ENCODE peak calls at places on chromosomes 16 and 17, in six cellular contexts. One of them, this sample, is unnamed.

GRCh38 chr17:61400786-61401279 is 1.2 kb downstream of the TBX2 start:
- DNase-seq in IMR-90: no peak
- DNase-seq in heart right ventricle: no peak
- DNase-seq in spleen: no peak
- DNase-seq in Panc1: no peak
- DNase-seq in HL-60: no peak
- DNase-seq in this sample: no peak

GRCh38 chr16:68718596-68718995 is 18.5 kb upstream of the CDH1 start:
- DNase-seq in spleen: no peak
- DNase-seq in IMR-90: no peak
- DNase-seq in Panc1: no peak
- DNase-seq in heart right ventricle: no peak
- DNase-seq in HL-60: no peak
- DNase-seq in this sample: no peak

GRCh38 chr16:59632266-59632855 is 898.2 kb upstream of the GOT2 start:
- DNase-seq in Panc1: no peak
- DNase-seq in IMR-90: peak; percentile 68
- DNase-seq in heart right ventricle: no peak
- DNase-seq in HL-60: no peak
- DNase-seq in spleen: no peak
- DNase-seq in this sample: no peak

GRCh38 chr16:86219655-86220445 is 290.5 kb upstream of the FOXF1 start:
- DNase-seq in Panc1: no peak
- DNase-seq in spleen: no peak
- DNase-seq in IMR-90: peak; percentile 73
- DNase-seq in heart right ventricle: no peak
- DNase-seq in HL-60: no peak
- DNase-seq in this sample: no peak

GRCh38 chr16:61194573-61194972 is 841.7 kb downstream of the CDH8 start:
- DNase-seq in Panc1: no peak
- DNase-seq in spleen: no peak
- DNase-seq in IMR-90: no peak
- DNase-seq in HL-60: no peak
- DNase-seq in heart right ventricle: no peak
- DNase-seq in this sample: no peak

GRCh38 chr17:15910791-15911190 is 34.1 kb upstream of the ADORA2B start:
- DNase-seq in heart right ventricle: no peak
- DNase-seq in IMR-90: peak; percentile 36
- DNase-seq in Panc1: no peak
- DNase-seq in HL-60: no peak
- DNase-seq in spleen: no peak
- DNase-seq in this sample: no peak

GRCh38 chr16:88359008-88359407 is 23.8 kb upstream of the ZNF469 start:
- DNase-seq in HL-60: no peak
- DNase-seq in heart right ventricle: no peak
- DNase-seq in IMR-90: no peak
- DNase-seq in spleen: peak; percentile 46
- DNase-seq in Panc1: no peak
- DNase-seq in this sample: no peak

GRCh38 chr16:20853076-20853597 is 46.8 kb downstream of the REXO5 start:
- DNase-seq in Panc1: no peak
- DNase-seq in HL-60: no peak
- DNase-seq in heart right ventricle: no peak
- DNase-seq in spleen: no peak
- DNase-seq in IMR-90: no peak
- DNase-seq in this sample: no peak

GRCh38 chr17:20961551-20961950 is 81.3 kb downstream of the USP22 start:
- DNase-seq in heart right ventricle: no peak
- DNase-seq in spleen: no peak
- DNase-seq in HL-60: no peak
- DNase-seq in Panc1: no peak
- DNase-seq in IMR-90: no peak
- DNase-seq in this sample: no peak

GRCh38 chr16:1903220-1903574 is 15.0 kb downstream of the HS3ST6 start:
- DNase-seq in spleen: no peak
- DNase-seq in heart right ventricle: no peak
- DNase-seq in HL-60: no peak
- DNase-seq in Panc1: no peak
- DNase-seq in IMR-90: no peak
- DNase-seq in this sample: no peak

GRCh38 chr16:634996-635395 is 1.1 kb downstream of the METTL26 start:
- DNase-seq in spleen: peak; percentile 82
- DNase-seq in IMR-90: no peak
- DNase-seq in Panc1: no peak
- DNase-seq in HL-60: no peak
- DNase-seq in heart right ventricle: peak; percentile 6
- DNase-seq in this sample: no peak
- H3K4me3 ChIP-seq in spleen: peak overlapping the region; percentile 76
- H3K4me3 ChIP-seq in IMR-90: peak overlapping the region; percentile 97
- H3K4me3 ChIP-seq in Panc1: peak overlapping the region; percentile 59
- H3K4me3 ChIP-seq in HL-60: peak overlapping the region; percentile 72
- H3K4me3 ChIP-seq in heart right ventricle: peak overlapping the region; percentile 78
- H3K4me3 ChIP-seq in this sample: peak overlapping the region; percentile 93

DNA sequence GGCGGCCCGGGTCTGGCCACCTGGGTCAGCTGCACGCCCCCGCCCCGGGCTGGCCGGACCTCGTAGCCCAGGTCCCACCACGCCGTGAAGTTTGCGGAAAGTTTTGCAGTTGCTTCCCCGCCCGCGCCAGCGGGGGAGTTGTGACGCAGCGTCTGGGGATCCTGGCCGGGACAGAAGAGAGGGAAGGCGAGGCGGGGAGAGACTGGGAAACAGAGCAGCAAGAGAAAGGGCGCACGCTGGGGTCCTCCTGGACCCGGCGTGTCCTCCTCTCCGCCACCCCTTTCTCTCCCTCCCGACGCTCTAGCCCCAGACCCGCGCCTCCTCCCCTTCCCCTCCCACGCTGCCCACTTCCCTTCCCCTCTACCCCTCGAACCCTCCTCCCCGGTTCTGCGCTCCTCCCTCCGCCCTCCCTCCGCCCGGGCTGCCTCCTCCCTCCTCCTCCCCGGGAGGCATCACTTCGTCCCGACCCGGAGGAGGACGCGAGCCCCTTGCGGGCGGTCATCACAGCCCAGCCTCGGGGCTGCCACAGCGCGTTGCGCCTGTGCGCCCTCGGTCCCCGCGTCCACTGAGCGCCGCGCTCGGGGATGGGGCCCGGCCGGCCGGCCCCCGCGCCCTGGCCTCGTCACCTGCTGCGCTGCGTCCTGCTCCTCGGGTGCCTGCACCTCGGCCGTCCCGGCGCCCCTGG is at the start of gene MRC2:
- DNase-seq in Panc1: no peak
- DNase-seq in HL-60: peak; percentile 84
- DNase-seq in spleen: no peak
- DNase-seq in heart right ventricle: peak; percentile 77
- DNase-seq in IMR-90: peak; percentile 82
- DNase-seq in this sample: no peak
- H3K27me3 ChIP-seq in Panc1: no peaks in the 10 kb centered on the region
- H3K27me3 ChIP-seq in HL-60: no peaks in the 10 kb centered on the region
- H3K27me3 ChIP-seq in spleen: peaks cover 24% of the 10 kb centered on the region
- H3K27me3 ChIP-seq in heart right ventricle: peaks cover 51% of the 10 kb centered on the region
- H3K27me3 ChIP-seq in IMR-90: no peaks in the 10 kb centered on the region
- H3K27me3 ChIP-seq in this sample: no peaks in the 10 kb centered on the region

GRCh38 chr17:74860229-74860998 is 729 bp upstream of the GRIN2C start:
- DNase-seq in heart right ventricle: no peak
- DNase-seq in HL-60: no peak
- DNase-seq in IMR-90: no peak
- DNase-seq in Panc1: no peak
- DNase-seq in spleen: no peak
- DNase-seq in this sample: no peak
- H3K4me3 ChIP-seq in heart right ventricle: peak overlapping the region; percentile 49
- H3K4me3 ChIP-seq in HL-60: no peak overlapping the region
- H3K4me3 ChIP-seq in IMR-90: no peak overlapping the region
- H3K4me3 ChIP-seq in Panc1: peak overlapping the region; percentile 24
- H3K4me3 ChIP-seq in spleen: no peak overlapping the region
- H3K4me3 ChIP-seq in this sample: peak overlapping the region; percentile 60

DNA sequence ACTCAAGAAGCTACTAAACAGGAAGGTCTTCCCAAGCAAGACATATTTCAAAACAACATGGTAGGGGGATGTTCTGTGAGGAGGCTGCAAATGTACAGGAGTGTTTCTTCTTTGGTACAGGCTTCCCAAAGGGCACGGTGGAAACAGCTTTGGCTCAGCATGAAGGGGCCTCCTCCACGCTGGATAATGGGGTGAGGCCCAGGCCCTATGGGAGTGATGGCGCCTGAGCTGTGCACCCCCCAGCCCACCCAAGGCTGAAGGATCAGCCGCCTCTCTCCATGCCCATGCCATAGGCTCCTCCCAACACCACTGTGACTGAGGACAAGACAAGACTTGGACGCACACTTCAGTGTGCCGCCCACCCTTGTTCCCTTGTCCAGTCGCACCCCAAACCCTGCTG is 6.8 kb downstream of the CD300E start:
- DNase-seq in IMR-90: no peak
- DNase-seq in HL-60: no peak
- DNase-seq in spleen: no peak
- DNase-seq in Panc1: no peak
- DNase-seq in heart right ventricle: no peak
- DNase-seq in this sample: no peak
- H3K27me3 ChIP-seq in IMR-90: no peaks in the 10 kb centered on the region
- H3K27me3 ChIP-seq in HL-60: peaks cover 11% of the 10 kb centered on the region
- H3K27me3 ChIP-seq in spleen: peaks cover 7% of the 10 kb centered on the region
- H3K27me3 ChIP-seq in Panc1: peaks cover 51% of the 10 kb centered on the region
- H3K27me3 ChIP-seq in heart right ventricle: peaks cover 8% of the 10 kb centered on the region
- H3K27me3 ChIP-seq in this sample: no peaks in the 10 kb centered on the region

DNA sequence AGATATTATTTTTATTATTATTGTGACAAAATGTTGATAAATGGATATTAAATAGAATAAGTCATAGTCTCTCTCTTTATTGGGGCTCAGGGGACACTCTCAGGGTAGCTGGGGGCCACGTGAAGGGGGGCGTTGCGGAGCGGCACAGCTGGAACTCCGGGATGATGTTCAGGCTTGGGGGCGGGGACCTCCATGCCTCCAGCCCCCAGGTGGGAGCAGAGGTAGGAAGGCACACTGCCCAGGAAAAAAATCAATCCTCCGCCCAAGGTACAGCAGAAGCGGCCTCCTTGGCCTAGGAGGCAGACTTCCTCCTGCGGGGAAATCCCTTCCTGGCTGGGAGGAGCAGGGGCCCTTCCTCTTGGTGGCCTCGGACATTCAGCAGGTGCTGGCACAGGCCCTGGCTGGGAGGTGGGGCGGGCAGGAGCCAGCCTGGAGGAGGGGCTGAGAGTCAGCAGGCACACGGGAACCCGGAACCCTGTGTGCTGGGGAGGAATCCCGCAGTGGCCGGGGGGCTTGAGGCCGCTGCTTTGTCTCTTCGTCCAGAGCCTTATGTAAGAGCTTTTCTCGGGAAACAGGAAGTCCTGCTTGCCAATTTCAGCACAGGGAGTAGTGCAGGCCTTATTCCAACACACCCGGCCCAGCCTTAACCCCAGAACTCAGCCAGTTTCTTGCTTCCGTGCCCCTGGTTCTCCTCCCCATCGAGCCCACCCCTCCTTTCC is 566 bp upstream of the TNFSF13 start:
- DNase-seq in IMR-90: peak; percentile 49
- DNase-seq in Panc1: no peak
- DNase-seq in heart right ventricle: peak; percentile 88
- DNase-seq in HL-60: peak; percentile 90
- DNase-seq in spleen: peak; percentile 95
- DNase-seq in this sample: no peak
- H3K4me3 ChIP-seq in IMR-90: no peak overlapping the region
- H3K4me3 ChIP-seq in Panc1: peak overlapping the region; percentile 23
- H3K4me3 ChIP-seq in heart right ventricle: peak overlapping the region; percentile 39
- H3K4me3 ChIP-seq in HL-60: peak overlapping the region; percentile 59
- H3K4me3 ChIP-seq in spleen: peak overlapping the region; percentile 20
- H3K4me3 ChIP-seq in this sample: peak overlapping the region; percentile 44

DNA sequence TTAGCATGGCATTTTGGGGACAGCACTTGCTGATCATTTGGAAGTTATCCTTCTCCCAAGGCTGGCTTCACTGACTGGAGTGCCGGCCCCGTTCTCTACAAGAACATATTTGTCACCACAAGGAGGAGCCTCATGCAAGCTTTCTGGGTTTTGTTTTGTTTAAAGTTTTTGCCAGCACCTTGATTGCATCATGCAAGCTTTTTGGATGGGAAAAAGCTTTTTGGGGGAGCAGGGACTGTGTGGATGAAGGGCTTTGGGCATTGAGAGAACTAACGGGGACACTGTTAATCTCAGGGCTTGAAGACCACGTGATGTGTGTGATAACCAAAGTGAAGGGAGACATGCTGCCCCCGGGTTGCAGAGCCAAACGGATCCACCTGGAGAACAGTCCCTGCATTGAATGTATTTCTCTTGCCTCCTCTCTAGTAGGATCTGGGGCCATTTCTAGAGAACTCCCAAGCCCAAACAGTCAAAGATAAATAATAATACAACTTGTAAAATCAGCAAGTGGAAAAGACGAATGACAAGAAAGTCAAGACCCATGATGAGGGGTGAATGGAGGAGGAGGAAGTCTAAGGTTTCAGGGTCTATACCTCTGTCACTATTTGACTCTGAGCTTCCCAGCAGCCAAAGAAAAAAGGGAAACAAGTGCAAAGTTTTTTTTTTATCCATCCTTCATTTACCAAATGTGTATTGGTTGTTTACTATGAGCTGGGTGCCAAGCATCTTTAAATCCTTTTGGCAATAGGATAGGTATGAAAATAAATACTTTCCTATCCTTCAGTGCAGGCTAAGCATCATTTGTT is 17.2 kb downstream of the TMEM114 start:
- DNase-seq in heart right ventricle: no peak
- DNase-seq in Panc1: no peak
- DNase-seq in IMR-90: peak; percentile 37
- DNase-seq in HL-60: peak; percentile 16
- DNase-seq in spleen: no peak
- DNase-seq in this sample: no peak
- H3K27me3 ChIP-seq in heart right ventricle: peaks cover 28% of the 10 kb centered on the region
- H3K27me3 ChIP-seq in Panc1: peaks cover 9% of the 10 kb centered on the region
- H3K27me3 ChIP-seq in IMR-90: peaks cover 11% of the 10 kb centered on the region
- H3K27me3 ChIP-seq in HL-60: no peaks in the 10 kb centered on the region
- H3K27me3 ChIP-seq in spleen: peaks cover 7% of the 10 kb centered on the region
- H3K27me3 ChIP-seq in this sample: no peaks in the 10 kb centered on the region

GRCh38 chr17:74431568-74432483 is at the start of gene GPRC5C:
- DNase-seq in IMR-90: no peak
- DNase-seq in HL-60: peak; percentile 67
- DNase-seq in Panc1: no peak
- DNase-seq in heart right ventricle: peak; percentile 83
- DNase-seq in spleen: peak; percentile 84
- DNase-seq in this sample: no peak

GRCh38 chr17:74432484-74433391 is 850 bp downstream of the GPRC5C start:
- DNase-seq in heart right ventricle: no peak
- DNase-seq in spleen: no peak
- DNase-seq in IMR-90: no peak
- DNase-seq in HL-60: no peak
- DNase-seq in Panc1: no peak
- DNase-seq in this sample: no peak

GRCh38 chr17:74430706-74431567 is 951 bp upstream of the GPRC5C start:
- DNase-seq in Panc1: no peak
- DNase-seq in heart right ventricle: peak; percentile 86
- DNase-seq in HL-60: peak; percentile 39
- DNase-seq in spleen: peak; percentile 81
- DNase-seq in IMR-90: peak; percentile 4
- DNase-seq in this sample: no peak

GRCh38 chr17:74429604-74430384 is 2.1 kb upstream of the GPRC5C start:
- DNase-seq in HL-60: no peak
- DNase-seq in spleen: no peak
- DNase-seq in IMR-90: no peak
- DNase-seq in Panc1: no peak
- DNase-seq in heart right ventricle: peak; percentile 37
- DNase-seq in this sample: no peak

DNA sequence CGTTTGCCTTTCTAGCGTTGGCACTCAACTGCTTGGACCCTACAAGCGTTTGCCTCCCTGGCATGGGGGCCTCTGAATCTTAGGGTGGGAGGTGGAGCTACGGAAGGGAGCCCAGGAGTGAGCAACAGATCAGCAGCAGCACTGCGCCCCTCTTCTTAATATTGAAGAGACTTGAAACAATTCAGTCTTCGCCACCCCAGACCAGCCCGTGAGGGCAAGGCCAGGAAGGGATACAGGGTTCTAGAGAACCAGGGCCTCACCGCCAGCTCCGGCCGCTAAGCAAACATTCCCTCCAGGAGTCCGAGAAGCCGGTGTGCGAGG is 1.5 kb upstream of the GPRC5C start:
- DNase-seq in IMR-90: no peak
- DNase-seq in HL-60: no peak
- DNase-seq in spleen: no peak
- DNase-seq in heart right ventricle: no peak
- DNase-seq in Panc1: no peak
- DNase-seq in this sample: no peak
- H3K4me3 ChIP-seq in IMR-90: no peak overlapping the region
- H3K4me3 ChIP-seq in HL-60: no peak overlapping the region
- H3K4me3 ChIP-seq in spleen: no peak overlapping the region
- H3K4me3 ChIP-seq in heart right ventricle: peak overlapping the region; percentile 83
- H3K4me3 ChIP-seq in Panc1: peak overlapping the region; percentile 73
- H3K4me3 ChIP-seq in this sample: peak overlapping the region; percentile 71

This sample was measured in esophagus squamous epithelium.